ENCODE peak calls at places on chromosomes 1 and 21, in seven cellular contexts. B is HCT116, O is HepG2, S is GM12878, Q is H1, H is K562, N is SK-N-SH. F is an unnamed sample.
A peak's percentile ranks its signal among the peaks of the same experiment; 100 is the strongest.

GRCh38 chr1:245645894-245646293 is 491.1 kb downstream of the KIF26B start:
- DNase-seq in B (no peak), S (peak; percentile 72), H (no peak), N (no peak), O (no peak), Q (no peak), F (no peak)

GRCh38 chr1:216686860-216687545 is 36.2 kb downstream of the ESRRG start:
- DNase-seq in Q (no peak), N (no peak), O (no peak), H (no peak), S (no peak), B (no peak), F (no peak)

GRCh38 chr1:228166170-228166936 is 749 bp downstream of the IBA57 start:
- DNase-seq in N (peak; percentile 79), O (peak; percentile 83), S (no peak), Q (no peak), H (peak; percentile 77), B (peak; percentile 71), F (peak; percentile 48)

GRCh38 chr1:243525085-243525487 is 269.2 kb downstream of the SDCCAG8 start:
- DNase-seq in B (no peak), H (no peak), N (no peak), S (no peak), Q (no peak), O (peak; percentile 13), F (no peak)

GRCh38 chr1:38690790-38691189 is 168.8 kb downstream of the RRAGC start:
- DNase-seq in S (no peak), Q (no peak), O (no peak), H (no peak), B (no peak), N (no peak), F (no peak)

GRCh38 chr1:180230791-180231505 is 884 bp downstream of the LHX4 start:
- DNase-seq in B (no peak), O (no peak), H (no peak), S (no peak), N (peak; percentile 52), Q (no peak), F (no peak)

GRCh38 chr1:229230136-229230892 is 40.6 kb upstream of the RAB4A start:
- DNase-seq in H (no peak), N (no peak), Q (no peak), B (no peak), S (no peak), O (peak; percentile 24), F (no peak)

GRCh38 chr1:183287191-183287675 is 101.2 kb downstream of the LAMC2 start:
- DNase-seq in O (no peak), H (no peak), B (no peak), S (no peak), Q (no peak), N (peak; percentile 39), F (no peak)

GRCh38 chr1:79716481-79716880 is 710.0 kb upstream of the ADGRL4 start:
- DNase-seq in O (no peak), H (no peak), Q (no peak), N (no peak), S (no peak), B (peak; percentile 6), F (no peak)

GRCh38 chr1:15067148-15067547 is 86.4 kb upstream of the TMEM51 start:
- DNase-seq in Q (no peak), S (no peak), N (no peak), H (no peak), O (no peak), B (no peak), F (no peak)

GRCh38 chr1:197486948-197487347 is 218.9 kb downstream of the CRB1 start:
- DNase-seq in O (no peak), N (no peak), Q (no peak), B (no peak), S (no peak), H (no peak), F (no peak)

GRCh38 chr1:106879538-106879937 is 176.9 kb upstream of the PRMT6 start:
- DNase-seq in O (no peak), Q (no peak), B (no peak), H (no peak), N (no peak), S (no peak), F (no peak)

GRCh38 chr1:185376288-185376687 is 59.2 kb upstream of the IVNS1ABP start:
- DNase-seq in S (no peak), O (no peak), H (no peak), Q (no peak), N (no peak), B (no peak), F (no peak)

GRCh38 chr1:17908945-17909344 is 153.8 kb downstream of the ACTL8 start:
- DNase-seq in S (no peak), H (no peak), O (no peak), Q (no peak), B (no peak), N (no peak), F (no peak)

GRCh38 chr1:198212675-198213074 is 55.9 kb downstream of the NEK7 start:
- DNase-seq in Q (no peak), B (no peak), O (no peak), N (no peak), H (no peak), S (no peak), F (no peak)

GRCh38 chr1:187921426-187921825 is 1092.7 kb downstream of the PLA2G4A start:
- DNase-seq in H (no peak), O (no peak), S (no peak), B (no peak), N (no peak), Q (no peak), F (no peak)

GRCh38 chr1:248844526-248844925 is 6.5 kb downstream of the ZNF672 start:
- DNase-seq in B (no peak), H (no peak), S (no peak), O (no peak), Q (no peak), N (no peak), F (no peak)

GRCh38 chr1:200260587-200261335 is 149.1 kb downstream of the ZNF281 start:
- DNase-seq in B (no peak), O (peak; percentile 36), N (no peak), H (no peak), S (no peak), Q (no peak), F (no peak)

GRCh38 chr1:172955161-172955821 is 95.5 kb downstream of the TNFSF18 start:
- DNase-seq in S (no peak), N (no peak), O (no peak), H (no peak), Q (no peak), B (no peak), F (no peak)

GRCh38 chr1:59071289-59071688 is 225.6 kb upstream of the FGGY start:
- DNase-seq in H (no peak), N (no peak), B (no peak), Q (no peak), O (peak; percentile 85), S (no peak), F (no peak)

GRCh38 chr21:42151148-42152074 is 67.5 kb upstream of the ABCG1 start:
- DNase-seq in Q (no peak), B (no peak), H (no peak), S (no peak), O (no peak), N (no peak), F (no peak)

GRCh38 chr1:72357411-72357810 is 75.1 kb upstream of the NEGR1 start:
- DNase-seq in O (no peak), S (no peak), Q (no peak), H (no peak), N (no peak), B (no peak), F (no peak)

GRCh38 chr1:154398141-154398540 is 7.0 kb upstream of the IL6R start:
- DNase-seq in S (no peak), N (no peak), H (no peak), Q (no peak), O (no peak), B (no peak), F (no peak)

GRCh38 chr1:93817819-93818569 is 61.0 kb downstream of the DNTTIP2 start:
- DNase-seq in Q (no peak), O (no peak), B (no peak), S (no peak), N (no peak), H (no peak), F (no peak)

GRCh38 chr1:112267929-112268328 is 128.1 kb upstream of the CTTNBP2NL start:
- DNase-seq in B (no peak), Q (no peak), H (no peak), O (no peak), N (no peak), S (no peak), F (no peak)

DNA sequence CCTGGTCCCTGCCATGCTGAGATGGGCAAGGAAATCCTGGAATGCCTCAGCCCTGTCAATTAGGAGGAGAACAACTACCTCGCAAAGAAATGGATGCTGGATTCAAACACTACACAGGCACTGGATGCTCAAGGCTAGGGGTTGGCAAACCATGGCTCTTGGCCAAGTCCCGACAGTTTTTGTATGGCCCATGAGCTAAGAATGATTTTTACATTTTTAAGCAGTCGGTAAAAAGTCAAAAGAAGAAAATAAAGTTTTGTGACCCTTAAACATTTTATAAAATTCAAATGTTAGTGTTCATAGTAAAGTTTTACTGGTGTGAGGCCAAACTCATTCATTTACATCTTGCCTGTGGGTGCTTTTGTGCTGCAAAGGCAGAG is 6.5 kb downstream of the CDK18 start:
- DNase-seq in S (no peak), N (no peak), Q (no peak), H (no peak), B (no peak), O (no peak), F (no peak)
- H3K4me1 ChIP-seq in S (no peaks in the 10 kb centered on the region), N (peaks cover 48% of the 10 kb centered on the region), Q (peaks cover 6% of the 10 kb centered on the region), H (peaks cover 5% of the 10 kb centered on the region), B (peaks cover 46% of the 10 kb centered on the region), O (peaks cover 73% of the 10 kb centered on the region), F (no peaks in the 10 kb centered on the region)

GRCh38 chr1:33764149-33764548 is 99.7 kb upstream of the HMGB4 start:
- DNase-seq in N (no peak), Q (no peak), B (no peak), O (no peak), S (no peak), H (no peak), F (no peak)
- TF ChIP-seq SIN3A in N (no peak), Q (no peak), B (no peak), O (no peak), S (no peak), H (no peak), F (no peak)

GRCh38 chr1:155981266-155982088 is 3.1 kb upstream of the ARHGEF2 start:
- DNase-seq in S (no peak), H (peak; percentile 65), B (no peak), O (peak; percentile 54), Q (no peak), N (no peak), F (no peak)

GRCh38 chr1:155979525-155980343 is 1.4 kb upstream of the ARHGEF2 start:
- DNase-seq in Q (no peak), B (no peak), N (no peak), H (peak; percentile 81), O (no peak), S (no peak), F (no peak)

GRCh38 chr1:155982106-155982505 is 3.8 kb upstream of the ARHGEF2 start:
- DNase-seq in S (no peak), O (no peak), Q (no peak), N (no peak), H (no peak), B (no peak), F (no peak)

GRCh38 chr1:155984341-155984740 is 6.0 kb upstream of the ARHGEF2 start:
- DNase-seq in N (no peak), B (no peak), O (no peak), H (no peak), S (no peak), Q (no peak), F (no peak)

GRCh38 chr1:155983191-155984023 is 5.1 kb upstream of the ARHGEF2 start:
- DNase-seq in Q (no peak), S (no peak), H (peak; percentile 48), O (peak; percentile 44), N (no peak), B (peak; percentile 77), F (peak; percentile 98)
- TF ChIP-seq CTCF in Q (peak; percentile 23), S (peak; percentile 22), H (peak; percentile 33), O (peak; percentile 57), N (peak; percentile 19), B (peak; percentile 21), F (no peak)

GRCh38 chr1:100482167-100482566 is 55.8 kb upstream of the GPR88 start:
- DNase-seq in Q (no peak), B (no peak), S (no peak), H (no peak), N (no peak), O (no peak), F (no peak)
- H3K4me1 ChIP-seq in Q (no peaks in the 10 kb centered on the region), B (no peaks in the 10 kb centered on the region), S (no peaks in the 10 kb centered on the region), H (no peaks in the 10 kb centered on the region), N (peaks cover 7% of the 10 kb centered on the region), O (peaks cover 63% of the 10 kb centered on the region), F (no peaks in the 10 kb centered on the region)